ENCODE peak calls at places on chromosomes 2 and 18, in six cellular contexts. Z is ovary, M is lower lobe of right lung, N is adrenal gland, F is GM23248, H is neural progenitor cell. R is an unnamed sample.

GRCh38 chr2:159195719-159196118 is 90.8 kb downstream of the WDSUB1 start:
- DNase-seq in N (no peak), H (no peak), M (no peak), Z (no peak), F (no peak), R (no peak)

GRCh38 chr2:237312021-237312755 is 101.8 kb downstream of the COL6A3 start:
- DNase-seq in Z (no peak), H (no peak), N (no peak), M (no peak), F (peak; percentile 74), R (no peak)

GRCh38 chr2:42100696-42101585 is 53.1 kb downstream of the PKDCC start:
- DNase-seq in F (peak; percentile 80), M (peak; percentile 79), H (peak; percentile 77), Z (peak; percentile 75), N (peak; percentile 67), R (peak; percentile 67)

GRCh38 chr2:158391876-158392275 is 64.7 kb downstream of the CCDC148 start:
- DNase-seq in Z (no peak), F (peak; percentile 19), H (no peak), N (no peak), M (no peak), R (no peak)

GRCh38 chr2:128436498-128437180 is 118.0 kb upstream of the HS6ST1 start:
- DNase-seq in N (no peak), Z (no peak), F (peak; percentile 35), H (no peak), M (no peak), R (no peak)

GRCh38 chr2:73907840-73908452 is 15.1 kb downstream of the ACTG2 start:
- DNase-seq in N (peak; percentile 26), M (no peak), H (peak; percentile 68), Z (no peak), F (peak; percentile 54), R (peak; percentile 7)

GRCh38 chr18:77199707-77200106 is 49.9 kb upstream of the GALR1 start:
- DNase-seq in M (no peak), N (no peak), Z (no peak), F (peak; percentile 57), H (no peak), R (no peak)

GRCh38 chr2:233440714-233441113 is 86.4 kb downstream of the DGKD start:
- DNase-seq in F (no peak), H (no peak), M (peak; percentile 34), N (no peak), Z (no peak), R (no peak)

GRCh38 chr2:177078843-177079242 is 133.8 kb upstream of the HNRNPA3 start:
- DNase-seq in N (no peak), F (peak; percentile 28), Z (no peak), H (no peak), M (no peak), R (no peak)

GRCh38 chr2:162116372-162116771 is 35.7 kb downstream of the GCG start:
- DNase-seq in H (no peak), Z (no peak), N (no peak), F (no peak), M (no peak), R (no peak)

GRCh38 chr2:55204536-55204935 is 27.6 kb downstream of the CLHC1 start:
- DNase-seq in M (no peak), N (no peak), H (no peak), Z (no peak), F (no peak), R (no peak)

GRCh38 chr2:23360571-23361125 is 24.3 kb upstream of the KLHL29 start:
- DNase-seq in F (peak; percentile 5), H (no peak), N (no peak), Z (no peak), M (peak; percentile 58), R (no peak)

GRCh38 chr2:59032469-59032868 is 791.3 kb upstream of the FANCL start:
- DNase-seq in N (no peak), H (no peak), Z (no peak), F (no peak), M (no peak), R (no peak)

GRCh38 chr2:232628466-232629200 is 4.8 kb upstream of the EFHD1 start:
- DNase-seq in N (no peak), Z (peak; percentile 79), F (no peak), H (peak; percentile 47), M (no peak), R (no peak)

GRCh38 chr2:179354739-179355537 is 90.3 kb upstream of the SESTD1 start:
- DNase-seq in N (no peak), F (peak; percentile 51), H (no peak), M (no peak), Z (no peak), R (no peak)

GRCh38 chr18:13103366-13103765 is 112.2 kb downstream of the CEP192 start:
- DNase-seq in H (no peak), M (no peak), F (peak; percentile 8), Z (no peak), N (no peak), R (no peak)

GRCh38 chr2:145752091-145752806 is 1232.3 kb upstream of the ZEB2 start:
- DNase-seq in N (peak; percentile 19), Z (no peak), F (peak; percentile 86), H (peak; percentile 74), M (peak; percentile 47), R (peak; percentile 70)

GRCh38 chr2:218400167-218400929 is 680 bp downstream of the CTDSP1 start:
- DNase-seq in Z (peak; percentile 74), M (peak; percentile 76), F (peak; percentile 68), N (peak; percentile 51), H (peak; percentile 44), R (peak; percentile 52)

GRCh38 chr2:102704531-102704930 is 57.3 kb upstream of the TMEM182 start:
- DNase-seq in F (no peak), Z (no peak), M (no peak), H (peak; percentile 6), N (no peak), R (no peak)

GRCh38 chr2:168490916-168491605 is 35.0 kb downstream of the CERS6 start:
- DNase-seq in Z (no peak), N (peak; percentile 2), H (no peak), M (no peak), F (peak; percentile 44), R (no peak)

GRCh38 chr2:63735263-63735662 is 106.4 kb upstream of the UGP2 start:
- DNase-seq in M (no peak), Z (no peak), F (peak; percentile 77), H (no peak), N (peak; percentile 10), R (no peak)

GRCh38 chr2:239267411-239267941 is 133.3 kb downstream of the HDAC4 start:
- DNase-seq in F (peak; percentile 89), H (peak; percentile 55), M (peak; percentile 87), N (peak; percentile 75), Z (peak; percentile 53), R (peak; percentile 68)

GRCh38 chr2:103427567-103427966 is 665.7 kb downstream of the TMEM182 start:
- DNase-seq in Z (no peak), N (no peak), F (no peak), M (no peak), H (no peak), R (no peak)

GRCh38 chr2:200700856-200701255 is 110.9 kb upstream of the BZW1 start:
- DNase-seq in M (no peak), H (no peak), N (no peak), F (no peak), Z (no peak), R (no peak)

GRCh38 chr2:240525802-240526201 is 32.0 kb downstream of the ANKMY1 start:
- DNase-seq in M (no peak), F (no peak), H (no peak), Z (no peak), N (no peak), R (no peak)
- H3K9me3 ChIP-seq in M (no peaks in the 10 kb centered on the region), F (no peaks in the 10 kb centered on the region), H (no peaks in the 10 kb centered on the region), Z (no peaks in the 10 kb centered on the region), N (peaks cover under 1% of the 10 kb centered on the region), R (no peaks in the 10 kb centered on the region)

DNA sequence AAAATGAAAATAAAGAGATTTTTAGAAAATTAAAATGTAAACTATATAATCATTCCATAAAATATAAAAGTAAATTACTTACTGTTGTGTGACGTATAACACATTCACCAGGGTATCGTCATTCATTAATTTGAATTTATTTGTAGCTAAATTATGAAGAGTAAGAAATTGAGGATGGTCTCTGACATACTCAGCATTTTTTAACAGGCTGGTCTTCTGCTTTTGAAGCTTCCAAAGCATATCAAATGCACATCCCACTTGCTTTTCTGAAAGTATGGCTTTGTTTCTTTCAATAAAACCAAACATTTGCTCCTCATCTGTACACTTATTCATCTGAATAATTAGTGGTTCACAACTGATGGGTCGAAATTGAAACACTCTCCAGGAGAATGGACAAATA is 2.1 kb downstream of the FASTKD1 start:
- DNase-seq in F (no peak), H (no peak), N (no peak), Z (no peak), M (no peak), R (no peak)
- H3K4me3 ChIP-seq in F (no peak overlapping the region), H (no peak overlapping the region), N (no peak overlapping the region), Z (no peak overlapping the region), M (no peak overlapping the region), R (no peak overlapping the region)

DNA sequence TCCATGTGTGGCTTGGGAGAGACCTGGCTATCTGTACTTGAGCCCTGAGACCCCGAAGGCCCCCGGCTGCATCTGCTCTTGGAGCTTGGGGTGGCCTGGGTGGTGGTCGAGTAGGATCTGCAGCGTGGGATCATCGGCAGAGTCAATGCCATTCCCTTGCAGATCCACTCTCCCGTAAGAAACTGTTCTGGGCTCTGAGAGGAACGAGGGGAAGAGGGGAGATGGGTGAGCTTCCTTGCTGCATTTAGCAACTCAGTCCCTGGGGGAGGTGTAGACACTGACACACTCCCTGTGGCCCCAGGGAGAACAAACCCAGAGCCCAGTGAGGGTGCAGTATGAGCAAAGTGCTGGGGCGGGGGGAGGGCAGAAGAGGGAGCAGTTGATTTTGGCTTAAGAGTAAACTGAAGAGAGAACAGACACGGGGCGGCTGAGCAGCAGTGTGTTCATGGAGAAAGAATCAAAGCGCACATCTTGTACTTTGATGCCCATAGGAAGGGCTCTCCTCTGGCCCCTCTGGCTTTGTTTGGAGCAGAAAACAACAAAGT is 8.5 kb downstream of the GREB1 start:
- DNase-seq in H (peak; percentile 32), N (no peak), Z (peak; percentile 43), M (no peak), F (no peak), R (no peak)
- H3K27ac ChIP-seq in H (peak overlapping the region; percentile 67), N (no peak overlapping the region), Z (peak overlapping the region; percentile 87), M (no peak overlapping the region), F (no peak overlapping the region), R (no peak overlapping the region)

GRCh38 chr2:89775885-89776284 is 1084.4 kb downstream of the RPIA start:
- DNase-seq in H (no peak), F (no peak), Z (no peak), M (no peak), N (no peak), R (no peak)

GRCh38 chr2:89781962-89782361 is 1090.5 kb downstream of the RPIA start:
- DNase-seq in F (no peak), H (no peak), Z (no peak), N (no peak), M (no peak), R (no peak)

GRCh38 chr2:89784960-89785359 is 1093.5 kb downstream of the RPIA start:
- DNase-seq in Z (no peak), F (no peak), H (no peak), M (no peak), N (no peak), R (no peak)

GRCh38 chr2:89780318-89780717 is 1088.8 kb downstream of the RPIA start:
- DNase-seq in M (no peak), N (no peak), F (no peak), H (no peak), Z (no peak), R (no peak)
- H3K9me3 ChIP-seq in M (peaks cover 93% of the 10 kb centered on the region), N (peaks cover 49% of the 10 kb centered on the region), F (peaks cover 19% of the 10 kb centered on the region), H (peaks cover 100% of the 10 kb centered on the region), Z (peaks cover 9% of the 10 kb centered on the region), R (peaks cover 8% of the 10 kb centered on the region)

GRCh38 chr18:25798026-25798537 is 292.3 kb downstream of the SS18 start:
- DNase-seq in H (no peak), N (no peak), M (no peak), F (no peak), Z (no peak), R (no peak)
- H3K4me3 ChIP-seq in H (no peak overlapping the region), N (no peak overlapping the region), M (no peak overlapping the region), F (no peak overlapping the region), Z (no peak overlapping the region), R (no peak overlapping the region)

GRCh38 chr2:166410828-166411472 is 35.2 kb upstream of the SCN9A start:
- DNase-seq in F (peak; percentile 95), N (peak; percentile 2), Z (no peak), M (no peak), H (no peak), R (no peak)
- H3K27ac ChIP-seq in F (peak overlapping the region; percentile 86), N (no peak overlapping the region), Z (no peak overlapping the region), M (no peak overlapping the region), H (no peak overlapping the region), R (no peak overlapping the region)